ENCODE peak calls at places on chromosomes 13 and 19, in four cellular contexts. C, Q, Z and K are unnamed samples.

GRCh38 chr13:114090476-114090875 is 41.9 kb downstream of the RASA3 start:
- DNase-seq in C (no peak), Q (no peak), Z (no peak), K (no peak)

GRCh38 chr19:508204-509150 is 1.2 kb downstream of the TPGS1 start:
- DNase-seq in C (no peak), Q (no peak), Z (no peak), K (no peak)

GRCh38 chr13:101433895-101434294 is 17.6 kb upstream of the NALCN start:
- DNase-seq in C (no peak), Q (no peak), Z (no peak), K (no peak)

GRCh38 chr13:34247596-34247995 is 429.6 kb downstream of the RFC3 start:
- DNase-seq in C (no peak), Q (peak), Z (no peak), K (no peak)

GRCh38 chr13:110312669-110313031 is 5.6 kb downstream of the COL4A2 start:
- DNase-seq in C (no peak), Q (no peak), Z (no peak), K (no peak)

GRCh38 chr19:40445945-40446784 is 2.0 kb upstream of the SERTAD3 start:
- DNase-seq in C (no peak), Q (no peak), Z (no peak), K (no peak)

GRCh38 chr13:52837850-52838249 is 10.6 kb downstream of the PCDH8 start:
- DNase-seq in C (no peak), Q (no peak), Z (no peak), K (no peak)

GRCh38 chr19:1082165-1082927 is 12.8 kb downstream of the POLR2E start:
- DNase-seq in C (peak), Q (peak), Z (peak), K (peak)